ENCODE peak calls at places on chromosomes 13 and 19, in ten cellular contexts. K is D341Med, F is left ventricle myocardium superior, L is heart left ventricle, C is pancreas, S is NCI-H2081, T is EL, E is endothelial cell, J is NCI-H748 treated with DMSO at 0.1 percent for 48 hours, Q is NCI-H1417 treated with DMSO at 0.1 percent for 48 hours. R is an unnamed sample.

GRCh38 chr13:50629497-50629896 is 214.0 kb downstream of the DLEU7 start:
- DNase-seq in F (no peak), T (no peak), Q (no peak), C (no peak), J (no peak), S (no peak), K (no peak), L (no peak), E (no peak), R (no peak)

GRCh38 chr19:10808937-10809655 is 26.9 kb downstream of the TMED1 start:
- DNase-seq in S (peak; percentile 7), T (peak; percentile 43), F (no peak), L (no peak), J (no peak), C (no peak), Q (no peak), E (no peak), K (no peak), R (no peak)

GRCh38 chr19:48596679-48597465 is 9.7 kb upstream of the SPACA4 start:
- DNase-seq in K (peak; percentile 29), Q (no peak), T (no peak), E (no peak), J (no peak), F (no peak), L (no peak), C (no peak), S (no peak), R (no peak)

GRCh38 chr19:48029431-48029830 is 14.4 kb downstream of the CABP5 start:
- DNase-seq in S (no peak), F (no peak), K (peak; percentile 78), J (no peak), T (no peak), Q (no peak), L (no peak), E (no peak), C (no peak), R (no peak)

GRCh38 chr13:108227651-108228272 is 9.6 kb downstream of the ABHD13 start:
- DNase-seq in C (no peak), K (no peak), J (peak; percentile 55), S (peak; percentile 31), L (no peak), E (peak; percentile 46), Q (no peak), T (peak; percentile 44), F (no peak), R (peak; percentile 80)

GRCh38 chr13:74270018-74270417 is 135.8 kb upstream of the KLF12 start:
- DNase-seq in Q (no peak), L (no peak), T (no peak), S (no peak), E (no peak), C (no peak), F (no peak), K (no peak), J (no peak), R (no peak)

GRCh38 chr19:41588497-41589209 is 12.7 kb downstream of the CEACAM21 start:
- DNase-seq in C (no peak), S (no peak), T (peak; percentile 8), F (no peak), J (no peak), E (peak; percentile 42), Q (no peak), K (no peak), L (no peak), R (peak; percentile 53)

GRCh38 chr13:53460776-53461175 is 432.2 kb downstream of the OLFM4 start:
- DNase-seq in S (no peak), E (no peak), L (no peak), T (no peak), J (no peak), K (no peak), C (no peak), Q (no peak), F (no peak), R (no peak)

GRCh38 chr13:89361909-89362308 is 1690.7 kb downstream of the SLITRK5 start:
- DNase-seq in F (no peak), E (no peak), S (no peak), C (no peak), L (no peak), T (no peak), J (no peak), Q (no peak), K (no peak), R (no peak)

GRCh38 chr19:46610851-46611770 is 10.0 kb downstream of the CALM3 start:
- DNase-seq in Q (no peak), C (no peak), K (peak; percentile 17), E (no peak), F (peak; percentile 23), T (no peak), J (no peak), L (peak; percentile 19), S (no peak), R (no peak)

GRCh38 chr19:23482829-23483228 is 87.6 kb upstream of the ZNF91 start:
- DNase-seq in S (no peak), Q (no peak), C (no peak), L (no peak), K (no peak), J (no peak), E (no peak), T (peak; percentile 27), F (no peak), R (no peak)

GRCh38 chr13:48431987-48432615 is 19.2 kb upstream of the LPAR6 start:
- DNase-seq in S (no peak), Q (no peak), L (no peak), E (no peak), F (no peak), T (peak; percentile 68), K (no peak), C (no peak), J (no peak), R (peak; percentile 81)

GRCh38 chr13:37657134-37657533 is 58.6 kb upstream of the POSTN start:
- DNase-seq in E (no peak), K (no peak), S (no peak), T (peak; percentile 81), J (no peak), L (no peak), Q (no peak), C (no peak), F (no peak), R (peak; percentile 31)

GRCh38 chr19:38448225-38448624 is 14.7 kb downstream of the RYR1 start:
- DNase-seq in Q (no peak), K (no peak), S (no peak), L (no peak), J (no peak), E (no peak), C (no peak), T (no peak), F (no peak), R (no peak)

GRCh38 chr13:52925775-52926285 is 77.4 kb upstream of the PCDH8 start:
- DNase-seq in E (no peak), C (no peak), J (no peak), K (no peak), T (no peak), F (peak; percentile 63), S (no peak), Q (no peak), L (peak; percentile 33), R (no peak)

GRCh38 chr19:3142938-3143337 is 7.1 kb downstream of the GNA15 start:
- DNase-seq in J (no peak), C (no peak), T (no peak), L (peak; percentile 16), Q (no peak), E (no peak), K (no peak), F (no peak), S (no peak), R (no peak)

GRCh38 chr13:41411536-41411935 is 45.8 kb upstream of the RGCC start:
- DNase-seq in F (no peak), K (no peak), T (peak; percentile 50), Q (no peak), J (no peak), E (peak; percentile 19), L (no peak), C (no peak), S (no peak), R (peak; percentile 80)

GRCh38 chr19:23531231-23531790 is 136.0 kb upstream of the ZNF91 start:
- DNase-seq in T (no peak), E (no peak), C (no peak), Q (no peak), S (no peak), J (no peak), F (no peak), L (no peak), K (no peak), R (no peak)

GRCh38 chr19:50723069-50723468 is at the start of gene CLEC11A:
- DNase-seq in Q (no peak), L (peak; percentile 82), J (no peak), K (no peak), C (no peak), E (no peak), T (peak; percentile 92), F (peak; percentile 78), S (no peak), R (peak; percentile 71)

GRCh38 chr19:2360876-2361232 is 789 bp downstream of the TMPRSS9 start:
- DNase-seq in L (no peak), K (peak; percentile 49), T (no peak), J (no peak), Q (no peak), E (no peak), S (no peak), C (no peak), F (no peak), R (no peak)

GRCh38 chr13:28219408-28220099 is 81.2 kb downstream of the PAN3 start:
- DNase-seq in T (no peak), S (no peak), E (no peak), L (no peak), Q (no peak), C (no peak), K (no peak), J (no peak), F (no peak), R (no peak)

GRCh38 chr19:55216461-55217198 is 7.3 kb upstream of the PTPRH start:
- DNase-seq in J (no peak), K (peak; percentile 92), E (peak; percentile 87), C (peak; percentile 89), S (peak; percentile 96), Q (peak; percentile 88), L (peak; percentile 85), T (peak; percentile 99), F (peak; percentile 88), R (peak; percentile 95)

GRCh38 chr13:48723168-48723567 is 69.4 kb downstream of the CYSLTR2 start:
- DNase-seq in T (no peak), L (no peak), J (no peak), E (no peak), Q (no peak), C (no peak), S (no peak), K (no peak), F (no peak), R (no peak)

GRCh38 chr13:49084961-49085360 is 109.2 kb downstream of the FNDC3A start:
- DNase-seq in J (no peak), Q (no peak), E (no peak), K (no peak), T (no peak), F (no peak), L (no peak), S (no peak), C (no peak), R (no peak)

GRCh38 chr13:106336663-106337062 is 198.8 kb downstream of the EFNB2 start:
- DNase-seq in C (no peak), T (no peak), S (no peak), K (no peak), Q (no peak), F (no peak), J (peak; percentile 21), L (no peak), E (no peak), R (no peak)

GRCh38 chr13:52879950-52880650 is 31.7 kb upstream of the PCDH8 start:
- DNase-seq in T (no peak), Q (peak; percentile 10), L (no peak), K (peak; percentile 65), E (no peak), S (peak; percentile 46), C (no peak), F (no peak), J (peak; percentile 46), R (no peak)

GRCh38 chr13:113047587-113047986 is 58.0 kb upstream of the F7 start:
- DNase-seq in K (no peak), Q (no peak), L (peak; percentile 16), C (peak; percentile 44), J (no peak), F (peak; percentile 20), S (no peak), T (no peak), E (no peak), R (no peak)

GRCh38 chr19:2014731-2015610 is 543 bp downstream of the BTBD2 start:
- DNase-seq in C (peak; percentile 65), Q (no peak), J (no peak), L (peak; percentile 43), S (peak; percentile 21), T (no peak), E (no peak), F (peak; percentile 55), K (peak; percentile 90), R (peak; percentile 63)

R was measured in adipocyte.